ENCODE peak calls at places on chromosomes 11 and 22, in eight cellular contexts. E, U, T, Y, R, J, D and F are unnamed samples.

GRCh38 chr11:74141274-74141695 is 29.5 kb downstream of the C2CD3 start:
- DNase-seq in E (no peak), U (no peak), T (peak), Y (peak), R (no peak), J (no peak), D (no peak), F (no peak)

GRCh38 chr11:13972033-13972910 is 9.7 kb downstream of the SPON1 start:
- DNase-seq in E (peak), U (no peak), T (no peak), Y (peak), R (no peak), J (peak), D (no peak), F (peak)

GRCh38 chr11:102599642-102600261 is 25.4 kb downstream of the MMP20 start:
- DNase-seq in E (peak), U (no peak), T (no peak), Y (peak), R (no peak), J (peak), D (peak), F (peak)

GRCh38 chr11:27218498-27219038 is 144.4 kb downstream of the CCDC34 start:
- DNase-seq in E (peak), U (no peak), T (no peak), Y (peak), R (no peak), J (no peak), D (peak), F (peak)

GRCh38 chr11:100776212-100776896 is 89.3 kb downstream of the ARHGAP42 start:
- DNase-seq in E (peak), U (no peak), T (no peak), Y (peak), R (no peak), J (no peak), D (peak), F (no peak)

GRCh38 chr11:131375421-131375820 is 5.0 kb downstream of the NTM start:
- DNase-seq in E (no peak), U (no peak), T (no peak), Y (no peak), R (no peak), J (no peak), D (no peak), F (no peak)

GRCh38 chr22:29820941-29821789 is 16.9 kb downstream of the ASCC2 start:
- DNase-seq in E (peak), U (peak), T (peak), Y (peak), R (peak), J (peak), D (peak), F (peak)

GRCh38 chr11:100515087-100515486 is 172.0 kb upstream of the ARHGAP42 start:
- DNase-seq in E (peak), U (no peak), T (no peak), Y (peak), R (no peak), J (peak), D (peak), F (peak)

GRCh38 chr11:123719452-123719851 is 22.0 kb downstream of the ZNF202 start:
- DNase-seq in E (no peak), U (no peak), T (no peak), Y (no peak), R (no peak), J (no peak), D (no peak), F (peak)

GRCh38 chr22:17648564-17648963 is 10.0 kb downstream of the BCL2L13 start:
- DNase-seq in E (no peak), U (no peak), T (no peak), Y (no peak), R (no peak), J (no peak), D (no peak), F (no peak)

GRCh38 chr11:126417463-126417862 is 62.0 kb downstream of the ST3GAL4 start:
- DNase-seq in E (no peak), U (no peak), T (no peak), Y (no peak), R (no peak), J (no peak), D (no peak), F (no peak)
- H3K4me3 ChIP-seq in E (no peak), U (no peak), T (no peak), Y (no peak), R (no peak), J (no peak), D (no peak), F (no peak)

GRCh38 chr11:117143871-117144476 is at the start of gene PAFAH1B2:
- DNase-seq in E (peak), U (peak), T (peak), Y (peak), R (peak), J (peak), D (peak), F (peak)
- TF ChIP-seq CTCF in E (no peak), U (no peak), T (no peak), Y (no peak), R (no peak), J (no peak), D (no peak), F (no peak)

GRCh38 chr22:46076651-46077339 is 73.5 kb upstream of the PPARA start:
- DNase-seq in E (no peak), U (peak), T (no peak), Y (peak), R (peak), J (peak), D (no peak), F (peak)
- H3K4me3 ChIP-seq in E (peak), U (no peak), T (peak), Y (peak), R (peak), J (peak), D (peak), F (peak)

DNA sequence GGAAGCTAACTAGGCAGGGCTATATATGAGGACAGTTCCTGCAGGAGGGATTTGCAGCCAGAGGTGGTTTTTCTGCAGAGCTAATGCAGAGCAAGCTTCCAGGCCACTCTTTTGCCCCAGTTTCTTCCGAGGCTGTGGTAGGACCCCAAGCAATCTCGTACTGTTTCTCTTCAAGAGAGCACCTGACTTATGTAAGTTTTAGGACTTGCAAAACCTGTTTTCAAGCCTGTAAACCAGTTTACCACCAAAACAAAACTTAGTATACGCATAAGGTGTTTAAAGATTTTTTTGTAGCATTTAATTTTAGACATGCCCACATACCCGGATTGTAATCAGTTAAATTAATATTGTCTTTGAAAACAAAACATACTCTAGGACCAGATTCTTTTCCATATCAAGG is 7.7 kb upstream of the APLP2 start:
- DNase-seq in E (no peak), U (no peak), T (no peak), Y (no peak), R (no peak), J (no peak), D (no peak), F (no peak)
- TF ChIP-seq CTCF in E (no peak), U (no peak), T (no peak), Y (no peak), R (no peak), J (no peak), D (no peak), F (no peak)

DNA sequence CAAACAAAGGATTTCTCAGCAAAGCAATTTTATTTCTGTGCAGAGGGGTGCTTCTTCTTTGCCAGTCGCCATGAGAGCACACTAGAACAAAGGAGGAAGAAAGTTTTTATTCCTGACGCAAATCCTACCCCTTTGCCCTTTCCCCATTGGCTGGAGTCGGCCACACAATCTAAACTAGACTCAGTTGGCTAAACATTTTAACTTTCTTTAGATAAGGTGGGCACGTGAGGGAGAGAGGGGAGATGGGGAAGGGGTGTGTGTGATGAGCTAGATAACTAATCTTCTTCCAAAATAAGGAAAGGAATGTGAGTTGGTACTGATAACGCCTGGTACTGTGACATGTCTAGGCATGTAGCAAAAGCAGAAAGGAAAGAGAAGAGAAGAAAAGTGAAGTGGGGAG is 626 bp downstream of the TRIM22 start:
- DNase-seq in E (no peak), U (no peak), T (no peak), Y (peak), R (no peak), J (peak), D (no peak), F (peak)
- H3K4me3 ChIP-seq in E (peak), U (no peak), T (peak), Y (peak), R (peak), J (peak), D (peak), F (peak)

DNA sequence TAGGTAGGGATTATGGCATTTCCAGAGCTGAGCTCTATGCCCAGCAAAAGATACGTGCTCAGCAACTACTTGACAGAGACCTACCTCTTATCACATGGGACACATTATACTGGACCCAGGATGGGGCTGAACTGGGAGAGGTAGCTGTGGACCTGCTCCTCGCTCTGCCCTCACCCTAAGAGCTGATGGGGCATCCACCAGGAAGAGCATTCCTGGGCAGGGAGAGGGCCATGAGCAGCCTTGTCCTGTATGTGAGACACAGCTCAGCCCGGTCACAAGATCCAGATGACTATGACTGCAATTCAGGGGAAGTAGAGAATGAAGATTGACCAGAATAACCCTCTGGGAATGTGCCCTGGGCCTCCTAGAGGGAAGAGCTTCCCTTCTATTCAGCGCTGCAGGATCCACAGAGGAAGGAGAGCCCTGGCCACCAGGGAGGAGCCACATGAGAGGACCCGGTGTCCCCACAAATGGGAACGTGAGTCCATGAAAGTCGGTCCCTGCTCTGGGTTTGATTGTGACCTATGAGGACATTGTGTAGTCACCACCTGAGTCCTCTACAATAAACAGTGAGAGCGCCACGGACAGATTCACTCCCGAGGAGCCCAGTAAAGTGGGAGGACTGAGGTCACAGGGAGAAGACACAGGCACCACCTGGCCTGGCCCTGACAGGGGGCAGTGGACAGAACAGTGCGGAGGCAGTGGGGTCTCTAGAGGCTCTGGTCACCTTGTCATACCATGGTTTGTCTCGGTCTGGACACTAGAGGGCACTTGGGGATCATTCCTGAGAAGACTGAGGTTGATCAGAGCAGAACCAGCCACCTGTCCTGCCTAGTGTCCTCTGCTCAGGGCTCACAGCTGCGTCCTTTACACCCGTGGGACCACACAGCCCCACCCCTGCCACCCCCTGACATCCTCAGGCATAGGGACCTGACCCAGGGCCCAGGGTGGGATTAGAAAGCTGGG is 99.5 kb downstream of the ZNF280B start:
- DNase-seq in E (no peak), U (peak), T (no peak), Y (peak), R (no peak), J (peak), D (no peak), F (peak)
- TF ChIP-seq CTCF in E (peak), U (peak), T (no peak), Y (peak), R (no peak), J (peak), D (peak), F (peak)

DNA sequence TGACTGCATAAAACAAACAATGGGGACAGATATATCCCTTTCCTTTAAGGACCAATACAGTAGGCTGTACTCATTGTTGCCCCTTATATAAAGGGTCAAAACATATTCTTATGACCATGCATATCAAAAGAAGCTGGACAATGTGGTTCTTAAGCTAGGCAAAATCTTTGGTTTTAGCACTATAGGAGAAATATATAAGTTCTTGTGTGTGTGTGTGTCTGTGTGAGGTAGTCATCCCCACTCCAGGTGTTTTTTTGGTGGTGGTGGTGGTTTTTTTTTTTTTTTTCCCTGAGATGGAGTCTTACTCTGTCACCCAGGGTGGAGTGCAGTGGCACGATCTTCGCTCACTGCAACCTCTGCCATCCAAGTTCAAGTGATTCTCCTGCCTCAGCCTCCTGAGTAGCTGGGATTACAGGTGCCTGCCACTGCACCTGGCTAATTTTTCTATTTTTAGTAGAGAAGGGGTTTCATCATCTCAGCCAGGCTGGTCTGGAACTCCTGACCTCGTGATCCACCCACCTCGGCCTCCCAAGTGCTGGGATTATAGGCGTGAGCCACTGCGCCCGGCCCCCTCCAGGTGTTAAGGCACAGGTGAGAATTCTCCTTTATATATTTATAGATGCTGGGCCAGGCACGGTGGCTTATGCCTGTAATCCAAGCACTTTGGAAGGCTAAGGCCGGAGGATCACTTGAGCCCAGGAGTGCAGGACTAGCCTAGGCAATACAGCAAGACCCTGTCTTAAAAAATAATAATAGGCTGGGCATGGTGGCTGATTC is 12.0 kb upstream of the ZNF143 start:
- DNase-seq in E (no peak), U (no peak), T (no peak), Y (no peak), R (no peak), J (no peak), D (no peak), F (no peak)
- H3K4me3 ChIP-seq in E (no peak), U (no peak), T (no peak), Y (no peak), R (no peak), J (no peak), D (no peak), F (no peak)

GRCh38 chr22:19431641-19432091 is at the start of gene HIRA:
- DNase-seq in E (peak), U (peak), T (peak), Y (peak), R (peak), J (peak), D (no peak), F (peak)

GRCh38 chr22:19429950-19430889 is 1.3 kb downstream of the HIRA start:
- DNase-seq in E (peak), U (peak), T (peak), Y (peak), R (no peak), J (peak), D (no peak), F (peak)

GRCh38 chr22:19432092-19432844 is at the start of gene MRPL40:
- DNase-seq in E (peak), U (peak), T (peak), Y (peak), R (peak), J (peak), D (peak), F (peak)

GRCh38 chr22:19434829-19435580 is 2.7 kb downstream of the MRPL40 start:
- DNase-seq in E (no peak), U (no peak), T (no peak), Y (no peak), R (no peak), J (no peak), D (no peak), F (no peak)

DNA sequence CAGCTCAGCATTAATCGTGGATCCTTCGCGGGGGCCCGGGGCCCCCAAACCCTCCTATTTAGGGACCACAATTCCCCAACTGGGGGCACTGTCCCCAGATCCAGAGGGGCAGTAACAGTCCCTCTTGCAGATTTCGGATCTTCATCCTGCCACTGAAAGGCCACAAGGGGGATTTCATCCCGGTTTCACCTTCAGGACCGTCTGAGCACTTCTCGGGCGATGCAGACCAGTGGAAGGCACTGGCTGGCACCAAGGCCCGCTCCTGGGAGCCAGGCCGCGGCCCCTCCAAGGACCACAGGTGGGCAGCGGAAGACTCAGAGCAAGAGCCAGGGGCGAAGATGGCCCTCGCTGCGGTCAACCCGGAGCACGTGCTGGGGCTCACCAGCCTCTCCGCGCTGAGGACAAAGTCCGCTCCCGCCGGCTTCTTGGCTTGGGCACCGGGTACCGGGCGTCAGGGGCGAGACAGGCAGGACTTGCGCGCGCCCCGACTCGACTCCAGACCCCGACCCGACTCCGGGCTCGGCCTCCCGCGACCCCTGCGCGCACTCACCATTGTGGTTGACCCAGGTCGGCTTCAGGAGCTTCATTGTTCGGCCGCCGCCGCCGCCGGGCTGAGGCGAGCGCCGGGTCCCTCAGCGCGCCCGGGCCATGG is 517 bp downstream of the HIRA start:
- DNase-seq in E (no peak), U (peak), T (peak), Y (peak), R (no peak), J (peak), D (no peak), F (peak)
- TF ChIP-seq CTCF in E (peak), U (no peak), T (no peak), Y (peak), R (no peak), J (peak), D (peak), F (peak)